ENCODE peak calls at places on chromosomes 16 and 17, in ten cellular contexts. M, C, P, T, J, B, E, D, V and G are unnamed samples.

GRCh38 chr16:54128629-54129230 is 157.9 kb downstream of the IRX3 start:
- DNase-seq in E (no peak), M (no peak), B (no peak), T (no peak), P (no peak), J (no peak), C (no peak), D (no peak), V (no peak), G (no peak)

GRCh38 chr17:11825902-11826301 is 171.4 kb downstream of the ZNF18 start:
- DNase-seq in E (no peak), J (no peak), D (no peak), P (no peak), V (no peak), B (no peak), M (no peak), T (no peak), C (no peak), G (no peak)

GRCh38 chr16:67542464-67542863 is 13.8 kb downstream of the RIPOR1 start:
- DNase-seq in E (peak; percentile 87), B (peak; percentile 92), D (peak; percentile 79), P (peak; percentile 85), C (peak; percentile 52), M (peak; percentile 85), T (peak; percentile 55), J (no peak), V (peak; percentile 61), G (peak; percentile 30)

GRCh38 chr16:67283826-67284555 is 4.7 kb downstream of the PLEKHG4 start:
- DNase-seq in E (no peak), J (no peak), T (no peak), D (no peak), B (no peak), V (no peak), C (no peak), P (no peak), M (no peak), G (no peak)

GRCh38 chr17:17876959-17877547 is 40.3 kb upstream of the SREBF1 start:
- DNase-seq in D (no peak), V (no peak), J (no peak), E (no peak), B (no peak), M (no peak), C (no peak), T (no peak), P (no peak), G (no peak)

GRCh38 chr16:65769776-65770438 is 596.6 kb upstream of the CDH5 start:
- DNase-seq in P (no peak), D (no peak), V (no peak), M (no peak), B (no peak), T (no peak), C (no peak), J (no peak), E (no peak), G (peak; percentile 13)

GRCh38 chr17:62629556-62630364 is 2.3 kb downstream of the MRC2 start:
- DNase-seq in J (no peak), E (no peak), B (no peak), V (no peak), C (no peak), M (no peak), P (peak; percentile 44), T (no peak), D (no peak), G (no peak)

GRCh38 chr16:28845173-28846079 is 722 bp downstream of the TUFM start:
- DNase-seq in J (no peak), T (peak; percentile 28), B (no peak), D (no peak), P (peak; percentile 51), C (no peak), E (peak; percentile 68), V (no peak), M (no peak), G (peak; percentile 62)

GRCh38 chr16:4415538-4416199 is 727 bp downstream of the CORO7 start:
- DNase-seq in T (peak; percentile 49), M (peak; percentile 63), E (peak; percentile 86), P (peak; percentile 77), C (peak; percentile 48), D (peak; percentile 54), B (no peak), J (no peak), V (peak; percentile 54), G (peak; percentile 15)

GRCh38 chr16:22360963-22361659 is 13.3 kb downstream of the CDR2 start:
- DNase-seq in V (no peak), J (no peak), D (no peak), T (no peak), P (no peak), B (no peak), C (no peak), E (no peak), M (no peak), G (no peak)

GRCh38 chr16:4692460-4693295 is 684 bp upstream of the NUDT16L1 start:
- DNase-seq in C (no peak), P (peak; percentile 78), E (no peak), J (no peak), D (no peak), T (no peak), B (no peak), V (no peak), M (peak; percentile 15), G (no peak)

GRCh38 chr17:1965556-1966273 is 59.4 kb downstream of the RTN4RL1 start:
- DNase-seq in E (no peak), J (no peak), V (no peak), T (no peak), B (no peak), C (no peak), M (no peak), P (no peak), D (no peak), G (no peak)

GRCh38 chr16:10740845-10741208 is 2.8 kb upstream of the NUBP1 start:
- DNase-seq in D (no peak), V (no peak), B (no peak), T (no peak), C (no peak), M (no peak), P (no peak), J (no peak), E (no peak), G (no peak)

GRCh38 chr17:82325286-82326180 is 8.0 kb downstream of the SECTM1 start:
- DNase-seq in P (no peak), T (no peak), D (no peak), J (no peak), C (no peak), B (no peak), M (no peak), E (no peak), V (no peak), G (no peak)

GRCh38 chr17:82962163-82962720 is 117.2 kb upstream of the METRNL start:
- DNase-seq in T (no peak), B (peak; percentile 27), J (no peak), M (no peak), D (no peak), C (no peak), V (no peak), E (peak; percentile 56), P (no peak), G (peak; percentile 17)

GRCh38 chr17:79360196-79360595 is 250.7 kb downstream of the RBFOX3 start:
- DNase-seq in V (no peak), M (no peak), T (no peak), J (no peak), B (no peak), C (no peak), E (no peak), P (no peak), D (no peak), G (no peak)